ENCODE peak calls at places on chromosome 13, in six cellular contexts. N is effector memory CD4-positive, alpha-beta T cell; I is AG04450; E is PC-3; B is right lobe of liver; Z is naive thymus-derived CD4-positive, alpha-beta T cell. H is an unnamed sample.
A peak's percentile ranks its signal among the peaks of the same experiment; 100 is the strongest.

GRCh38 chr13:112144616-112145220 is 77.8 kb downstream of the SOX1 start:
- DNase-seq in N (no peak), I (no peak), E (no peak), B (peak; percentile 11), Z (no peak), H (no peak)

GRCh38 chr13:110471833-110472162 is 89.7 kb downstream of the RAB20 start:
- DNase-seq in N (no peak), I (no peak), E (no peak), B (peak; percentile 58), Z (no peak), H (no peak)

GRCh38 chr13:110536006-110536693 is 25.4 kb downstream of the RAB20 start:
- DNase-seq in N (no peak), I (no peak), E (no peak), B (peak; percentile 62), Z (no peak), H (no peak)

GRCh38 chr13:44311011-44311481 is 62.6 kb upstream of the SERP2 start:
- DNase-seq in N (no peak), I (no peak), E (peak; percentile 91), B (no peak), Z (no peak), H (peak; percentile 93)

GRCh38 chr13:46647514-46648065 is 94.6 kb downstream of the LRCH1 start:
- DNase-seq in N (no peak), I (no peak), E (no peak), B (no peak), Z (no peak), H (no peak)

GRCh38 chr13:102386461-102386860 is 15.4 kb downstream of the FGF14 start:
- DNase-seq in N (no peak), I (no peak), E (no peak), B (no peak), Z (no peak), H (no peak)

GRCh38 chr13:98345103-98345899 is 168.2 kb upstream of the RNF113B start:
- DNase-seq in N (no peak), I (no peak), E (no peak), B (no peak), Z (no peak), H (no peak)

GRCh38 chr13:19056355-19056880 is 125.2 kb downstream of the TUBA3C start:
- DNase-seq in N (no peak), I (no peak), E (no peak), B (no peak), Z (no peak), H (no peak)

GRCh38 chr13:99959538-99960230 is 11.9 kb downstream of the ZIC5 start:
- DNase-seq in N (no peak), I (no peak), E (no peak), B (no peak), Z (no peak), H (peak; percentile 26)

GRCh38 chr13:72820156-72820897 is 38.4 kb downstream of the PIBF1 start:
- DNase-seq in N (no peak), I (peak; percentile 4), E (no peak), B (no peak), Z (no peak), H (no peak)

GRCh38 chr13:99046851-99047250 is 69.0 kb upstream of the DOCK9 start:
- DNase-seq in N (no peak), I (no peak), E (no peak), B (no peak), Z (no peak), H (no peak)

GRCh38 chr13:100176781-100177389 is 88.0 kb downstream of the PCCA start:
- DNase-seq in N (no peak), I (peak; percentile 11), E (no peak), B (no peak), Z (no peak), H (no peak)

GRCh38 chr13:75581874-75582640 is 32.5 kb downstream of the UCHL3 start:
- DNase-seq in N (no peak), I (no peak), E (no peak), B (no peak), Z (no peak), H (no peak)

GRCh38 chr13:43140985-43141384 is 117.6 kb downstream of the DNAJC15 start:
- DNase-seq in N (no peak), I (no peak), E (no peak), B (no peak), Z (no peak), H (no peak)

GRCh38 chr13:34638897-34639296 is 303.2 kb upstream of the NBEA start:
- DNase-seq in N (no peak), I (no peak), E (no peak), B (no peak), Z (no peak), H (no peak)

GRCh38 chr13:114008964-114009589 is 35.2 kb upstream of the C13orf46 start:
- DNase-seq in N (no peak), I (no peak), E (no peak), B (no peak), Z (no peak), H (peak; percentile 22)

GRCh38 chr13:31970237-31970930 is 61.2 kb upstream of the FRY start:
- DNase-seq in N (no peak), I (peak; percentile 33), E (peak; percentile 21), B (no peak), Z (no peak), H (no peak)

GRCh38 chr13:113995051-113995601 is 21.2 kb upstream of the C13orf46 start:
- DNase-seq in N (no peak), I (no peak), E (no peak), B (no peak), Z (no peak), H (peak; percentile 45)

GRCh38 chr13:79791471-79792042 is 310.6 kb downstream of the NDFIP2 start:
- DNase-seq in N (no peak), I (no peak), E (no peak), B (no peak), Z (no peak), H (no peak)

GRCh38 chr13:45340422-45341033 is 455 bp downstream of the TPT1 start:
- DNase-seq in N (peak; percentile 70), I (peak; percentile 85), E (peak; percentile 80), B (peak; percentile 95), Z (peak; percentile 87), H (peak; percentile 83)

GRCh38 chr13:113427562-113428468 is 25.5 kb downstream of the ADPRHL1 start:
- DNase-seq in N (no peak), I (no peak), E (no peak), B (no peak), Z (no peak), H (no peak)

GRCh38 chr13:80497439-80497838 is 156.5 kb upstream of the SPRY2 start:
- DNase-seq in N (no peak), I (no peak), E (no peak), B (no peak), Z (no peak), H (no peak)

GRCh38 chr13:72839831-72840426 is 58.0 kb downstream of the PIBF1 start:
- DNase-seq in N (no peak), I (peak; percentile 3), E (peak; percentile 74), B (peak; percentile 65), Z (peak; percentile 42), H (no peak)

GRCh38 chr13:26954981-26955380 is 194.4 kb upstream of the GPR12 start:
- DNase-seq in N (no peak), I (no peak), E (no peak), B (no peak), Z (no peak), H (no peak)

GRCh38 chr13:100734194-100734720 is 59.7 kb upstream of the TMTC4 start:
- DNase-seq in N (no peak), I (no peak), E (peak; percentile 43), B (peak; percentile 77), Z (no peak), H (no peak)

GRCh38 chr13:24148414-24149305 is 11.9 kb upstream of the SPATA13 start:
- DNase-seq in N (no peak), I (peak; percentile 95), E (peak; percentile 98), B (no peak), Z (no peak), H (peak; percentile 48)
- H3K4me3 ChIP-seq in N (no peak overlapping the region), I (no peak overlapping the region), E (peak overlapping the region; percentile 28), B (no peak overlapping the region), Z (no peak overlapping the region), H (no peak overlapping the region)

GRCh38 chr13:23469901-23470525 is 36.5 kb upstream of the SACS start:
- DNase-seq in N (no peak), I (no peak), E (no peak), B (no peak), Z (no peak), H (no peak)
- H3K9me3 ChIP-seq in N (no peaks in the 10 kb centered on the region), I (no peaks in the 10 kb centered on the region), E (no peaks in the 10 kb centered on the region), B (no peaks in the 10 kb centered on the region), Z (no peaks in the 10 kb centered on the region), H (no peaks in the 10 kb centered on the region)

GRCh38 chr13:40597735-40598365 is 68.6 kb downstream of the FOXO1 start:
- DNase-seq in N (no peak), I (no peak), E (no peak), B (no peak), Z (no peak), H (no peak)

GRCh38 chr13:40595693-40596092 is 70.7 kb downstream of the FOXO1 start:
- DNase-seq in N (no peak), I (no peak), E (peak; percentile 4), B (no peak), Z (no peak), H (no peak)

GRCh38 chr13:40598599-40598998 is 67.8 kb downstream of the FOXO1 start:
- DNase-seq in N (no peak), I (no peak), E (no peak), B (no peak), Z (no peak), H (no peak)

GRCh38 chr13:40599146-40599545 is 67.3 kb downstream of the FOXO1 start:
- DNase-seq in N (no peak), I (no peak), E (no peak), B (no peak), Z (no peak), H (no peak)

GRCh38 chr13:40596484-40596883 is 70.0 kb downstream of the FOXO1 start:
- DNase-seq in N (no peak), I (no peak), E (no peak), B (no peak), Z (no peak), H (no peak)
- H3K4me3 ChIP-seq in N (no peak overlapping the region), I (no peak overlapping the region), E (no peak overlapping the region), B (no peak overlapping the region), Z (no peak overlapping the region), H (no peak overlapping the region)

GRCh38 chr13:25778302-25778701 is 273.5 kb downstream of the SHISA2 start:
- DNase-seq in N (no peak), I (no peak), E (no peak), B (no peak), Z (no peak), H (no peak)

GRCh38 chr13:25775275-25775674 is 276.5 kb downstream of the SHISA2 start:
- DNase-seq in N (no peak), I (no peak), E (peak; percentile 30), B (no peak), Z (no peak), H (no peak)

GRCh38 chr13:25775986-25776385 is 275.8 kb downstream of the SHISA2 start:
- DNase-seq in N (no peak), I (no peak), E (no peak), B (no peak), Z (no peak), H (no peak)

GRCh38 chr13:25777509-25777908 is 274.3 kb downstream of the SHISA2 start:
- DNase-seq in N (no peak), I (no peak), E (no peak), B (no peak), Z (no peak), H (no peak)

DNA sequence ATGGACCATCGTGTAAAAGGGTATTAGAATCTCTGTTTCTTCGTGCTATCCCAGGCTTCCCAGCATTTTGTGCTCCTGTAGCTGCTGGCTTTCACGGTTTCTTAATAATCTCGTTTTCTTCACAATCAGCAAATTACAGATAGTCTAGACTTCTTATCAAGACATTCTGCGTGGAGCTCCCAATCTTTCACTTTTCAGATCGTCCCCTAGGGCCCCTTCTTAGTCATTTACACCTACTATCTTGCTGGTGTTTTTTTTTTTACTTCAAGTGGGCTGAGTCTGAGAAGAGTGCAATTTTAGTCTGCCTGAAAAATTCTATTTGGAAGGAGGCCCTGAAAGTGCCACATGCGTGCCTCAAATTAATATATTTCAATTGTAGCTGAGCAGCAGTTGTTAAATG is 275.1 kb downstream of the SHISA2 start:
- DNase-seq in N (no peak), I (no peak), E (no peak), B (no peak), Z (no peak), H (no peak)
- H3K9me3 ChIP-seq in N (no peaks in the 10 kb centered on the region), I (no peaks in the 10 kb centered on the region), E (no peaks in the 10 kb centered on the region), B (no peaks in the 10 kb centered on the region), Z (no peaks in the 10 kb centered on the region), H (no peaks in the 10 kb centered on the region)